ENCODE peak calls at places on chromosomes 5 and 9, in six cellular contexts. V is M059J; T is endothelial cell; P is activated CD4-positive, alpha-beta T cell treated with anti-CD3 and anti-CD28 coated beads, Interleukin-2, amount 50 U/mL, for 48 hours; W is central memory CD4-positive, alpha-beta T cell; G is LHCN-M2. C is an unnamed sample.

GRCh38 chr9:102911185-102911584 is 83.9 kb upstream of the CYLC2 start:
- DNase-seq in V (no peak), T (no peak), P (no peak), W (no peak), G (no peak), C (no peak)

GRCh38 chr5:149455889-149456409 is 76.9 kb upstream of the IL17B start:
- DNase-seq in V (peak), T (no peak), P (no peak), W (no peak), G (peak), C (no peak)

GRCh38 chr5:150514708-150515211 is 6.8 kb downstream of the NDST1 start:
- DNase-seq in V (peak), T (no peak), P (no peak), W (no peak), G (peak), C (no peak)

GRCh38 chr5:18420711-18421110 is 786.5 kb downstream of the TAF11L14 start:
- DNase-seq in V (no peak), T (no peak), P (no peak), W (no peak), G (no peak), C (no peak)

GRCh38 chr5:154493274-154493673 is 15.2 kb upstream of the HAND1 start:
- DNase-seq in V (no peak), T (peak), P (no peak), W (no peak), G (no peak), C (no peak)

GRCh38 chr5:36607114-36607561 is 732 bp downstream of the SLC1A3 start:
- DNase-seq in V (peak), T (peak), P (no peak), W (no peak), G (peak), C (peak)

GRCh38 chr9:111731916-111732315 is 62.8 kb downstream of the SHOC1 start:
- DNase-seq in V (peak), T (no peak), P (no peak), W (no peak), G (peak), C (no peak)

GRCh38 chr5:38468202-38468656 is 88.2 kb downstream of the LIFR start:
- DNase-seq in V (peak), T (no peak), P (no peak), W (no peak), G (peak), C (no peak)

GRCh38 chr9:77731008-77731698 is 83.0 kb upstream of the GNA14 start:
- DNase-seq in V (no peak), T (no peak), P (no peak), W (no peak), G (no peak), C (no peak)

GRCh38 chr5:112848116-112848811 is 12.8 kb upstream of the SRP19 start:
- DNase-seq in V (peak), T (no peak), P (no peak), W (peak), G (peak), C (no peak)

GRCh38 chr5:152499816-152500575 is 94.9 kb upstream of the NMUR2 start:
- DNase-seq in V (no peak), T (no peak), P (no peak), W (no peak), G (peak), C (no peak)

GRCh38 chr5:157540707-157541451 is 34.7 kb downstream of the ADAM19 start:
- DNase-seq in V (peak), T (peak), P (peak), W (peak), G (peak), C (peak)

GRCh38 chr5:178332096-178332780 is 99.6 kb upstream of the PHYKPL start:
- DNase-seq in V (no peak), T (no peak), P (no peak), W (no peak), G (peak), C (no peak)

GRCh38 chr9:93286252-93287188 is 102.6 kb downstream of the WNK2 start:
- DNase-seq in V (no peak), T (no peak), P (no peak), W (no peak), G (no peak), C (no peak)

GRCh38 chr9:94228616-94229015 is 30.5 kb upstream of the ZNF169 start:
- DNase-seq in V (no peak), T (no peak), P (no peak), W (no peak), G (no peak), C (no peak)